ENCODE peak calls at places on chromosomes 5 and 9, in nine cellular contexts. H is mucosa of descending colon, S is GM23248, E is ascending aorta, N is tibial artery, L is gastrocnemius medialis, B is HCT116, Z is heart left ventricle, O is colonic mucosa. K is an unnamed sample.

GRCh38 chr5:96140084-96140483 is 178.4 kb upstream of the ELL2 start:
- DNase-seq in H (no peak), S (no peak), E (no peak), N (no peak), L (no peak), B (no peak), Z (no peak), O (no peak), K (no peak)

GRCh38 chr9:114166606-114167572 is 11.6 kb downstream of the COL27A1 start:
- DNase-seq in H (no peak), S (no peak), E (no peak), N (no peak), L (no peak), B (no peak), Z (peak; percentile 23), O (no peak), K (no peak)

GRCh38 chr5:1265026-1265425 is 29.8 kb downstream of the TERT start:
- DNase-seq in H (no peak), S (no peak), E (no peak), N (no peak), L (no peak), B (no peak), Z (no peak), O (no peak), K (no peak)

GRCh38 chr9:93636667-93637066 is 60.3 kb downstream of the PHF2 start:
- DNase-seq in H (no peak), S (no peak), E (peak; percentile 31), N (peak; percentile 51), L (no peak), B (no peak), Z (peak; percentile 21), O (no peak), K (peak; percentile 3)

GRCh38 chr5:96113170-96113939 is 151.7 kb upstream of the ELL2 start:
- DNase-seq in H (no peak), S (peak; percentile 62), E (peak; percentile 71), N (peak; percentile 73), L (no peak), B (no peak), Z (no peak), O (no peak), K (no peak)

GRCh38 chr9:82490019-82490499 is 501.5 kb downstream of the SPATA31D1 start:
- DNase-seq in H (no peak), S (peak; percentile 84), E (no peak), N (no peak), L (no peak), B (no peak), Z (no peak), O (no peak), K (no peak)

GRCh38 chr5:53059281-53059680 is 50.3 kb downstream of the MOCS2 start:
- DNase-seq in H (no peak), S (no peak), E (no peak), N (no peak), L (no peak), B (no peak), Z (no peak), O (no peak), K (no peak)

GRCh38 chr9:93593144-93593655 is 16.8 kb downstream of the PHF2 start:
- DNase-seq in H (no peak), S (peak; percentile 19), E (no peak), N (peak; percentile 16), L (no peak), B (no peak), Z (no peak), O (no peak), K (no peak)

GRCh38 chr9:97514531-97514930 is 13.1 kb downstream of the TMOD1 start:
- DNase-seq in H (no peak), S (no peak), E (peak; percentile 62), N (no peak), L (peak; percentile 77), B (no peak), Z (no peak), O (no peak), K (no peak)

GRCh38 chr9:97512966-97513560 is 11.6 kb downstream of the TMOD1 start:
- DNase-seq in H (no peak), S (no peak), E (peak; percentile 49), N (peak; percentile 23), L (no peak), B (no peak), Z (no peak), O (no peak), K (no peak)

GRCh38 chr9:97516111-97516510 is 14.6 kb downstream of the TMOD1 start:
- DNase-seq in H (no peak), S (no peak), E (peak; percentile 40), N (no peak), L (no peak), B (no peak), Z (no peak), O (no peak), K (no peak)

GRCh38 chr9:97517331-97518089 is 16.0 kb downstream of the TMOD1 start:
- DNase-seq in H (no peak), S (no peak), E (peak; percentile 59), N (peak; percentile 70), L (no peak), B (no peak), Z (no peak), O (no peak), K (no peak)

GRCh38 chr9:97515662-97516061 is 14.2 kb downstream of the TMOD1 start:
- DNase-seq in H (no peak), S (no peak), E (peak; percentile 5), N (no peak), L (no peak), B (no peak), Z (no peak), O (no peak), K (no peak)
- H3K36me3 ChIP-seq in H (no peaks in the 10 kb centered on the region), S (no peaks in the 10 kb centered on the region), E (peaks cover 7% of the 10 kb centered on the region), N (peaks cover 3% of the 10 kb centered on the region), L (no peaks in the 10 kb centered on the region), B (no peaks in the 10 kb centered on the region), Z (peaks cover 4% of the 10 kb centered on the region), O (no peaks in the 10 kb centered on the region), K (no peaks in the 10 kb centered on the region)

GRCh38 chr9:128575469-128575868 is 23.1 kb downstream of the SPTAN1 start:
- DNase-seq in H (peak; percentile 77), S (peak; percentile 65), E (no peak), N (peak; percentile 68), L (no peak), B (no peak), Z (no peak), O (peak; percentile 81), K (peak; percentile 49)

GRCh38 chr9:128577206-128577605 is 24.8 kb downstream of the SPTAN1 start:
- DNase-seq in H (no peak), S (no peak), E (no peak), N (no peak), L (no peak), B (no peak), Z (no peak), O (no peak), K (no peak)

GRCh38 chr9:128580731-128581130 is 28.3 kb downstream of the SPTAN1 start:
- DNase-seq in H (no peak), S (no peak), E (no peak), N (no peak), L (no peak), B (no peak), Z (no peak), O (no peak), K (no peak)

GRCh38 chr9:128575921-128576320 is 23.5 kb downstream of the SPTAN1 start:
- DNase-seq in H (no peak), S (peak; percentile 22), E (no peak), N (no peak), L (no peak), B (no peak), Z (no peak), O (no peak), K (no peak)

DNA sequence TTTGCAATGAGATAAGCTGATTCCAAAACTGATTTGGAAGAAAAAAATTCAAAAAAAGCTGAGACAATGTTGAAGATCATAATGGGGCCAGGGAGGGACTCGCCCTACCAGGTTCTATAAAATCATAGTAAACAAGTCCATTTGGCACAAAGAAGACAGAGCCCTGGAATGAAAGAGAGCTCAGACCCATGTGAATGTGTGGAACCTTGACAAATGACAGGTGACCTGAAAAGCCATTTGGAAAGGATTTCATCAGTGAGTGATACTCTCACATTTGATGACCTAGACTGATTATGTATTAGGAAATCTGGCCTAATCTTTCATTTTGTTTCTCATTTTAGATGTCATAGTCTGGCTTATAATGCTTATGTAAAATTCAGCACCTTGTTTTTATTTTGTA is 26.8 kb downstream of the SPTAN1 start:
- DNase-seq in H (no peak), S (no peak), E (no peak), N (no peak), L (no peak), B (no peak), Z (no peak), O (no peak), K (no peak)
- H3K36me3 ChIP-seq in H (peaks cover 29% of the 10 kb centered on the region), S (peaks cover 98% of the 10 kb centered on the region), E (peaks cover 97% of the 10 kb centered on the region), N (peaks cover 98% of the 10 kb centered on the region), L (peaks cover 99% of the 10 kb centered on the region), B (peaks cover 70% of the 10 kb centered on the region), Z (peaks cover 100% of the 10 kb centered on the region), O (peaks cover 44% of the 10 kb centered on the region), K (peaks cover 2% of the 10 kb centered on the region)

DNA sequence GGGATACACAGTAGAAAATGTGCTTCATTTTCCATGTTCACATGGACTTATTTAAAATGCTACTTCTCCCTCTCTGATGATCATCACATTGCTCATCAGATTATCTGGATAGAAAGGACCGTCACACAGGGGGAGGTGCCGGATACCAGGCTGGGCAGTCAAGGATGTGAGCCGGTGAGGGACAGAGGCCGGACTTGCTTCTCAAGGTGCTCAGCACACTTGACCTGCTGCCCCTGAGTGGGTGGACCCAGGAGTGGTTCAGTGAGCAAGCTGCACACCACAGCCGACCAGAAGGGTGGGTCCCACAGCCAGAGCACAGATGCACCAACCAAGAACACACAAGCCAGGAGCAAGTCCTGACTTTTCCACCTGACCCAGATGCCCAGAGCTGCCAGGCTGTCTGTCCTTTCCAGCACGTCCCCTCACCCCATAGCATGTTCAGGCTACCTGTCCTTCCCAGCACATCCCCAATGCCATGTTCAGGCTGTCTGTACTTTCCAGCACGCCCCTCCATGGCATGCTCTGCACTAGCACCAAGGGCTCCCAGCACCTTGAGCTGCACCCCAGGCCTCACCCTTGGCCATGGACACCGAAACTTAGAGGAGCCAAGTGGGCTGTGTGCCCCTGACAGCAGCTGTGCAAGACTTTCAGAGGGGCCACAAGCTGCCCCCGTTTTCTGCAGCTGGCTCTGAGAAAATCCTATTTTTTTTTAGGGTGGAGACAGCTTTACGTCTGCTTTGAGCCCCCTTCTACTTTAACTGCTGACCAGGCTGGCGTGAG is 77.8 kb downstream of the SECISBP2 start:
- DNase-seq in H (no peak), S (peak; percentile 32), E (no peak), N (no peak), L (no peak), B (no peak), Z (peak; percentile 37), O (no peak), K (no peak)
- H3K36me3 ChIP-seq in H (no peaks in the 10 kb centered on the region), S (no peaks in the 10 kb centered on the region), E (peaks cover 18% of the 10 kb centered on the region), N (peaks cover 77% of the 10 kb centered on the region), L (peaks cover 29% of the 10 kb centered on the region), B (peaks cover 5% of the 10 kb centered on the region), Z (peaks cover 13% of the 10 kb centered on the region), O (no peaks in the 10 kb centered on the region), K (peaks cover 5% of the 10 kb centered on the region)

GRCh38 chr9:33273972-33274328 is 9.1 kb downstream of the CHMP5 start:
- DNase-seq in H (no peak), S (peak; percentile 23), E (no peak), N (no peak), L (no peak), B (no peak), Z (no peak), O (no peak), K (no peak)

GRCh38 chr9:33277484-33277883 is 12.6 kb downstream of the CHMP5 start:
- DNase-seq in H (no peak), S (no peak), E (no peak), N (no peak), L (no peak), B (no peak), Z (no peak), O (no peak), K (no peak)

GRCh38 chr9:33270146-33270545 is 5.3 kb downstream of the CHMP5 start:
- DNase-seq in H (no peak), S (no peak), E (no peak), N (no peak), L (no peak), B (no peak), Z (no peak), O (no peak), K (no peak)

GRCh38 chr9:33272061-33272460 is 7.2 kb downstream of the CHMP5 start:
- DNase-seq in H (peak; percentile 68), S (no peak), E (no peak), N (no peak), L (no peak), B (no peak), Z (no peak), O (peak; percentile 65), K (peak; percentile 57)

DNA sequence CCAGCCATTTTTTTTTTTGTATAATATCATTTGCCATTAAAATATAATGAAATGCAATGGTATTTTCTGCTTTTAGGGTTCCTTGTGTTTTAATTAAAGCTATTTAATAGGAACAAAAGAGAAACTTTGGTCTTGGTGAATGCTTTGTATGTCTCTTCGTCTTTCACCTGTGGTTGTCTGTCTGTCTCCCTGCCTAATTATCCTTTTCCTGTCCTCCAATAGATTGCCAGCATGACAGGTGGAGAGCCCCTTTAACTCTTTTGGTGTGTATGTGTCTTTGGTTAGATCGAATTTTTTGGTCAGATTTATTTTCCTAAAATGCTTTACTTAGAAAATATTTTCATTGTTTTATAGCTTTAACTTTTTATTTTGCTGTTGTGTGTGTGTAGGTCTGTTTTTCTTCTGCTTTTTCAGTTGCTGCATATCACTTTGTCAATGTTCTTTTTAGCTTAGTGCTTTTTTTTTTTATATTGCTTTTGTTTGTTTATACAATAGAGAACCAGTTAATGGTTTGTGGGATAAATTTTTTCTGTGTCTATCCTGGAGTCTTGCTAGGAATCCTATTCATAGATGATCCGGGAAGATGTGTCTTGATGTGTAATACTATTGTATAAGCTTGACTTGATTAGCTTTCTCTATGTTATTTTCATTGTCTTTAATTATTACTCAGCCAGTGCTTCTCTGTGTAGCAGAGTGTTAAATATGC is 8.6 kb downstream of the CHMP5 start:
- DNase-seq in H (no peak), S (no peak), E (no peak), N (no peak), L (no peak), B (no peak), Z (no peak), O (no peak), K (no peak)
- H3K36me3 ChIP-seq in H (no peaks in the 10 kb centered on the region), S (peaks cover 85% of the 10 kb centered on the region), E (peaks cover 98% of the 10 kb centered on the region), N (peaks cover 99% of the 10 kb centered on the region), L (peaks cover 92% of the 10 kb centered on the region), B (peaks cover 59% of the 10 kb centered on the region), Z (peaks cover 100% of the 10 kb centered on the region), O (peaks cover 29% of the 10 kb centered on the region), K (no peaks in the 10 kb centered on the region)

K was measured in transverse colon.